ENCODE peak calls at places on chromosomes 7 and 10, in seven cellular contexts. O is IMR-90, L is neuronal stem cell, D is H9, U is H1, G is mesendoderm, M is mesenchymal stem cell. X is an unnamed sample.

GRCh38 chr10:30056281-30056680 is 3.1 kb downstream of the JCAD start:
- DNase-seq in U (no peak), D (no peak), O (peak; percentile 47), M (peak; percentile 67), G (no peak), L (no peak), X (no peak)

GRCh38 chr7:411677-412312 is 107.9 kb downstream of the PDGFA start:
- DNase-seq in U (no peak), G (no peak), D (no peak), O (no peak), M (no peak), L (no peak), X (no peak)

GRCh38 chr10:100683545-100684127 is 61.7 kb upstream of the PAX2 start:
- DNase-seq in D (peak; percentile 42), G (no peak), O (no peak), M (no peak), U (no peak), L (no peak), X (no peak)

GRCh38 chr10:49381111-49381900 is 14.6 kb downstream of the DRGX start:
- DNase-seq in G (no peak), U (no peak), O (no peak), D (no peak), L (no peak), M (no peak), X (no peak)

GRCh38 chr7:144489504-144489903 is 86.0 kb upstream of the NOBOX start:
- DNase-seq in L (no peak), U (no peak), M (no peak), O (no peak), G (no peak), D (no peak), X (no peak)

GRCh38 chr7:152556013-152556412 is 119.9 kb downstream of the XRCC2 start:
- DNase-seq in L (no peak), G (no peak), O (no peak), D (peak; percentile 53), M (no peak), U (peak; percentile 60), X (no peak)

GRCh38 chr10:74282151-74282852 is 131.3 kb downstream of the ADK start:
- DNase-seq in D (no peak), O (peak; percentile 69), M (no peak), U (no peak), L (no peak), G (no peak), X (no peak)

GRCh38 chr10:61942997-61943457 is 41.5 kb downstream of the ARID5B start:
- DNase-seq in D (no peak), U (no peak), O (peak; percentile 54), M (peak; percentile 81), G (peak; percentile 14), L (no peak), X (peak; percentile 89)

GRCh38 chr10:122140477-122140902 is 130.6 kb upstream of the BTBD16 start:
- DNase-seq in O (peak; percentile 66), M (peak; percentile 77), L (no peak), D (no peak), U (no peak), G (peak; percentile 49), X (peak; percentile 28)

GRCh38 chr10:34666008-34666700 is 148.9 kb downstream of the PARD3 start:
- DNase-seq in U (no peak), L (peak; percentile 30), G (peak; percentile 91), M (peak; percentile 92), D (no peak), O (peak; percentile 94), X (peak; percentile 83)

GRCh38 chr10:18073314-18073713 is 66.9 kb upstream of the CACNB2 start:
- DNase-seq in L (no peak), D (no peak), M (no peak), U (no peak), G (no peak), O (no peak), X (no peak)

GRCh38 chr10:43390791-43391190 is 18.2 kb downstream of the HNRNPF start:
- DNase-seq in D (peak; percentile 44), G (peak; percentile 83), U (no peak), M (peak; percentile 70), L (no peak), O (peak; percentile 49), X (no peak)

GRCh38 chr10:50334273-50334672 is 83.0 kb upstream of the ASAH2 start:
- DNase-seq in M (no peak), U (no peak), D (no peak), L (no peak), O (peak; percentile 13), G (no peak), X (no peak)

GRCh38 chr7:111855842-111856227 is 293.5 kb upstream of the IMMP2L start:
- DNase-seq in U (no peak), G (peak; percentile 59), L (no peak), D (no peak), M (peak; percentile 27), O (peak; percentile 59), X (no peak)

GRCh38 chr10:47090042-47090441 is 178.8 kb downstream of the PTPN20 start:
- DNase-seq in G (no peak), U (no peak), O (no peak), M (no peak), D (no peak), L (no peak), X (no peak)

GRCh38 chr10:4083509-4084003 is 298.5 kb upstream of the KLF6 start:
- DNase-seq in U (no peak), L (no peak), O (no peak), G (peak; percentile 96), M (peak; percentile 72), D (no peak), X (no peak)

GRCh38 chr7:126780993-126781392 is 471.7 kb downstream of the GRM8 start:
- DNase-seq in O (no peak), D (no peak), U (no peak), L (no peak), M (no peak), G (no peak), X (no peak)

GRCh38 chr10:118818621-118819221 is 64.0 kb upstream of the CACUL1 start:
- DNase-seq in L (no peak), U (no peak), M (no peak), D (no peak), O (no peak), G (no peak), X (no peak)

GRCh38 chr7:115704884-115705283 is 325.7 kb downstream of the TFEC start:
- DNase-seq in G (no peak), O (no peak), U (no peak), L (no peak), D (no peak), M (no peak), X (no peak)

GRCh38 chr7:151795168-151795754 is 81.7 kb downstream of the PRKAG2 start:
- DNase-seq in D (no peak), O (no peak), L (no peak), U (no peak), G (no peak), M (no peak), X (peak; percentile 53)

GRCh38 chr7:272108-272615 is 17.8 kb upstream of the FOXL3 start:
- DNase-seq in D (no peak), L (no peak), M (no peak), U (no peak), O (no peak), G (no peak), X (no peak)

GRCh38 chr7:44114586-44115310 is 8.6 kb downstream of the POLD2 start:
- DNase-seq in D (no peak), O (no peak), G (no peak), L (no peak), M (no peak), U (no peak), X (no peak)

GRCh38 chr7:130649004-130649790 is 19.4 kb downstream of the COPG2 start:
- DNase-seq in O (peak; percentile 86), G (peak; percentile 2), L (no peak), U (no peak), D (no peak), M (peak; percentile 92), X (no peak)

DNA sequence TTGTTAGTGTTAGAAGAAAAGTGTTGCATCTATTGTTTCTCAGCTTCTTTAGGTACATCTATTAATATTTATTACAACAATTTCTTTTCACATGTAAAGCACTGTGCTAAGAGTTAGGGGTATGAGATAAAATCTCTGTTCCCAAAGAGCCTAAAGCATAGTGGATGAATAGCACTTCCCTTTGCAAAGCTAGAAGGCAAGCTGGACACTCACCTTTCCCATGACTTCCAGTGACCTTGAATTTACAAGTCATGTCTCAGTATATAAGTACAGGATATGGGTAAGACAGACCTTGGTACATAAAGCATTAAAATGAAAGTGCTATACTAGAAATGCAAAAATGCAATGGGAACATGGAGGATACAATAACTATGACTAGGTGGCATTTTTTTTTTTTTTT is 8.8 kb downstream of the CNNM1 start:
- DNase-seq in M (no peak), D (no peak), G (no peak), O (no peak), U (no peak), L (no peak), X (no peak)
- H3K23ac ChIP-seq in M (no peak overlapping the region), D (no peak overlapping the region), G (no peak overlapping the region), O (no peak overlapping the region), U (no peak overlapping the region), L (no peak overlapping the region), X (no peak overlapping the region)

GRCh38 chr7:157619753-157620525 is 283.1 kb downstream of the DNAJB6 start:
- DNase-seq in D (no peak), G (no peak), M (no peak), U (no peak), O (no peak), L (no peak), X (no peak)
- H4K8ac ChIP-seq in D (no peak overlapping the region), G (no peak overlapping the region), M (no peak overlapping the region), U (no peak overlapping the region), O (no peak overlapping the region), L (no peak overlapping the region), X (no peak overlapping the region)

DNA sequence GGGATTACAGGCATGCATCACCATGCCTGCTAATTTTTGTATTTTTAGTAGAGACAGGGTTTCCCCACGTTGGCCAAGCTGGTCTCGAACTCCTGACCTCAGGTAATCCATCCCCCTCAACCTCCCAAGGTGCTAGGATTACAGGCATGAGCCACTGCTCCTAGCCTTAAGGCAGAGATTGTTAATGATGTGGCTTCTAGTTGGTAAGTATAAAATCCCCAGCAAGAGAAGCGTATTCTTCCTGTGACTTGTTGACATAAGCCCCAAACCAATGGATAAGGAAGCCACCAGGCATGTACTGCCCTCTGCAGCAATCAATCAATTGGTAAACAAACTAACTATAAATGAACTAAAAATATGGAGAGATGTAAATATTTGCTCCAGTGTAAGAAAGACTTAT is 41.2 kb downstream of the REEP3 start:
- DNase-seq in L (no peak), O (no peak), D (no peak), M (no peak), U (no peak), G (no peak), X (no peak)
- H3K23ac ChIP-seq in L (no peak overlapping the region), O (no peak overlapping the region), D (no peak overlapping the region), M (no peak overlapping the region), U (no peak overlapping the region), G (no peak overlapping the region), X (no peak overlapping the region)

DNA sequence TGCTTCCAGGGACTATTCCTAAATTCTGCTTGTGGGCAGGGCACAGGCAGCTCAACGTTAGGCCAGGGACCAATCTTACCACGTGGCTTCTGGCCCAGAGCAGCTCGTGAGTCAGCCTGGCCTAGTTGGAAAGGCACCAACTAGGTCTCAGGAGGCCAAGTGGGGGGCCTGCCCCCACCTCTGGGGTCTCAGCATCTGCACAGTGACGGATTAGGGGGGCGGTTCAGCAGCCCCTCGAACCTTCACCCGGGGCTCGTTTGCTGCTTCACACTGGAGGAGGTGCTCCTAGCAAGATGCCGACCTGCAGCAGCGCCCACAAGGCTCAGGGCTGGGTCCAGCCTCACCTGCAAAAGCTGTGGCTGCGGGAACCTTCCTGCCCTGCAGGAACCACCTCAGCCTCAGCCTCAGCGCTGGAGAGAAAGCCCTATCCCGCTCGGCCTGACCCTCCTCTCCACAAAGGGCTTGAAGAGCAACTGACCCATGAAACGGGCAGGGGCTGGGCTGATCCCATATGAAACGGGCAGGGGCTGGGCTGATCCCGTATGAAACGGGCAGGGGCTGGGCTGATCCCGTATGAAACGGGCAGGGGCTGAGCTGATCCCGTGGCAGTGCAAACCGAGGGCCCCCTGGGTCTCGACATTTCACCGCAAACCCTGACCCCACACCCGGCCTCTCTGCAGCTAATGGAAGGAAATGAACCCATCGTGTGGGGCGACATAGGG is 447.5 kb downstream of the DNAJB6 start:
- DNase-seq in D (no peak), U (no peak), M (no peak), G (no peak), O (no peak), L (no peak), X (no peak)
- H4K8ac ChIP-seq in D (no peak overlapping the region), U (no peak overlapping the region), M (no peak overlapping the region), G (no peak overlapping the region), O (no peak overlapping the region), L (no peak overlapping the region), X (no peak overlapping the region)